ENCODE peak calls at places on chromosomes 13 and 19, in four cellular contexts. One of them, this sample, is unnamed.

GRCh38 chr19:35347171-35347929 is at the start of gene FFAR1:
- DNase-seq in cardiac muscle cell: no peak
- DNase-seq in Panc1: no peak
- DNase-seq in Peyer's patch: peak; percentile 69
- DNase-seq in this sample: peak; percentile 46

GRCh38 chr13:100363351-100363750 is 225.2 kb downstream of the GGACT start:
- DNase-seq in cardiac muscle cell: peak; percentile 61
- DNase-seq in Panc1: no peak
- DNase-seq in Peyer's patch: no peak
- DNase-seq in this sample: no peak

GRCh38 chr13:27578121-27579030 is 42.0 kb downstream of the LNX2 start:
- DNase-seq in cardiac muscle cell: no peak
- DNase-seq in Panc1: no peak
- DNase-seq in Peyer's patch: no peak
- DNase-seq in this sample: no peak

GRCh38 chr19:3450796-3451411 is 29.4 kb downstream of the SMIM24 start:
- DNase-seq in cardiac muscle cell: peak; percentile 100
- DNase-seq in Panc1: peak; percentile 91
- DNase-seq in Peyer's patch: no peak
- DNase-seq in this sample: peak; percentile 60

GRCh38 chr13:83881917-83882625 is at the start of gene SLITRK1:
- DNase-seq in cardiac muscle cell: peak; percentile 69
- DNase-seq in Panc1: no peak
- DNase-seq in Peyer's patch: no peak
- DNase-seq in this sample: no peak

GRCh38 chr19:29268721-29269483 is 56.0 kb upstream of the UQCRFS1 start:
- DNase-seq in cardiac muscle cell: no peak
- DNase-seq in Panc1: no peak
- DNase-seq in Peyer's patch: no peak
- DNase-seq in this sample: no peak

GRCh38 chr19:1577090-1577928 is 9.2 kb upstream of the MEX3D start:
- DNase-seq in cardiac muscle cell: no peak
- DNase-seq in Panc1: no peak
- DNase-seq in Peyer's patch: no peak
- DNase-seq in this sample: no peak

GRCh38 chr19:47111081-47111589 is 2.4 kb downstream of the ZC3H4 start:
- DNase-seq in cardiac muscle cell: no peak
- DNase-seq in Panc1: no peak
- DNase-seq in Peyer's patch: peak; percentile 50
- DNase-seq in this sample: peak; percentile 41

GRCh38 chr19:16899566-16900075 is 10.8 kb downstream of the F2RL3 start:
- DNase-seq in cardiac muscle cell: peak; percentile 45
- DNase-seq in Panc1: peak; percentile 18
- DNase-seq in Peyer's patch: peak; percentile 49
- DNase-seq in this sample: no peak

GRCh38 chr19:35767288-35768081 is 7.9 kb upstream of the ARHGAP33 start:
- DNase-seq in cardiac muscle cell: no peak
- DNase-seq in Panc1: no peak
- DNase-seq in Peyer's patch: no peak
- DNase-seq in this sample: no peak

GRCh38 chr13:73169971-73170370 is 111.2 kb downstream of the KLF5 start:
- DNase-seq in cardiac muscle cell: no peak
- DNase-seq in Panc1: no peak
- DNase-seq in Peyer's patch: no peak
- DNase-seq in this sample: no peak

GRCh38 chr13:80244574-80244973 is 96.4 kb downstream of the SPRY2 start:
- DNase-seq in cardiac muscle cell: no peak
- DNase-seq in Panc1: no peak
- DNase-seq in Peyer's patch: no peak
- DNase-seq in this sample: no peak

DNA sequence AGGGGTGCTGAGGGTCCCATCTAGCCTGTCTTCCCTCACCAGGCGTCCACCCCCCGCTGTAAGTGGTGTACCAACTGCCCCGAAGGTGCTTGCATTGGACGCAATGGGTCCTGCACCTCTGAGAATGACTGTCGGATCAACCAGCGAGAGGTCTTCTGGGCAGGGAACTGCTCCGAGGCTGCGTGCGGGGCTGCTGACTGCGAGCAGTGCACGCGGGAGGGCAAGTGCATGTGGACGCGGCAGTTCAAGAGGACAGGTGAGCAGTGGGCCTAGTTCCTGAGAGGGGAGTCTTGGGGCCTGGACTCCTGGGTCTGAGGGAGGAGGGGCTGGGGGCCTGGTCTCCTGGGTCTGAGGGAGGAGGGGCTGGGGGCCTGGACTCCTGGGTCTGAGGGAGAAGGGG is 27.8 kb downstream of the CNFN start:
- DNase-seq in cardiac muscle cell: no peak
- DNase-seq in Panc1: no peak
- DNase-seq in Peyer's patch: no peak
- DNase-seq in this sample: no peak
- TF ChIP-seq CTCF in cardiac muscle cell: no peak
- TF ChIP-seq CTCF in Panc1: no peak
- TF ChIP-seq CTCF in Peyer's patch: no peak
- TF ChIP-seq CTCF in this sample: no peak

DNA sequence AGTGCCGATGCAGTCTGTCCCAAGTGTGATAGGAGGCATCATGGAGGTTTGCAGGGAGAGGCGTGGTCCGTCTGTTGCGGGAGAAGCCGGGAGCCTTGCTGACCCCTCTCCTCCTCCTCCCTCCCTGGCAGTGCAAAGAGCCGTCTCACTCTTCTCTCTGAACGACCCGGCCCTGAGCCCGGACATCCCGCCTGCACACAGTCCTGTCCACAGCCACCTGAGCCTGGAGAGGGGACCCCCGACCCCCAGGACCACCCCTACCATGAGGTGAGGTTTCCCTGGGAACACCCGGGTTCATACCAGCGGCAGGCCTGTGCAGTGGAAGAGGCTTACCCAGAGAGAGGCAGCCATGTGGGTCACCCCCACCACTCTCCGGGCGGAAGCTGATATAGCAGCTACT is 22.3 kb downstream of the DPF1 start:
- DNase-seq in cardiac muscle cell: no peak
- DNase-seq in Panc1: no peak
- DNase-seq in Peyer's patch: no peak
- DNase-seq in this sample: no peak
- H3K9me3 ChIP-seq in cardiac muscle cell: no peaks in the 10 kb centered on the region
- H3K9me3 ChIP-seq in Panc1: no peaks in the 10 kb centered on the region
- H3K9me3 ChIP-seq in Peyer's patch: no peaks in the 10 kb centered on the region
- H3K9me3 ChIP-seq in this sample: no peaks in the 10 kb centered on the region

GRCh38 chr13:78609464-78610205 is 6.3 kb upstream of the POU4F1 start:
- DNase-seq in cardiac muscle cell: no peak
- DNase-seq in Panc1: no peak
- DNase-seq in Peyer's patch: no peak
- DNase-seq in this sample: no peak
- H3K27me3 ChIP-seq in cardiac muscle cell: peaks cover 80% of the 10 kb centered on the region
- H3K27me3 ChIP-seq in Panc1: no peaks in the 10 kb centered on the region
- H3K27me3 ChIP-seq in Peyer's patch: no peaks in the 10 kb centered on the region
- H3K27me3 ChIP-seq in this sample: no peaks in the 10 kb centered on the region

DNA sequence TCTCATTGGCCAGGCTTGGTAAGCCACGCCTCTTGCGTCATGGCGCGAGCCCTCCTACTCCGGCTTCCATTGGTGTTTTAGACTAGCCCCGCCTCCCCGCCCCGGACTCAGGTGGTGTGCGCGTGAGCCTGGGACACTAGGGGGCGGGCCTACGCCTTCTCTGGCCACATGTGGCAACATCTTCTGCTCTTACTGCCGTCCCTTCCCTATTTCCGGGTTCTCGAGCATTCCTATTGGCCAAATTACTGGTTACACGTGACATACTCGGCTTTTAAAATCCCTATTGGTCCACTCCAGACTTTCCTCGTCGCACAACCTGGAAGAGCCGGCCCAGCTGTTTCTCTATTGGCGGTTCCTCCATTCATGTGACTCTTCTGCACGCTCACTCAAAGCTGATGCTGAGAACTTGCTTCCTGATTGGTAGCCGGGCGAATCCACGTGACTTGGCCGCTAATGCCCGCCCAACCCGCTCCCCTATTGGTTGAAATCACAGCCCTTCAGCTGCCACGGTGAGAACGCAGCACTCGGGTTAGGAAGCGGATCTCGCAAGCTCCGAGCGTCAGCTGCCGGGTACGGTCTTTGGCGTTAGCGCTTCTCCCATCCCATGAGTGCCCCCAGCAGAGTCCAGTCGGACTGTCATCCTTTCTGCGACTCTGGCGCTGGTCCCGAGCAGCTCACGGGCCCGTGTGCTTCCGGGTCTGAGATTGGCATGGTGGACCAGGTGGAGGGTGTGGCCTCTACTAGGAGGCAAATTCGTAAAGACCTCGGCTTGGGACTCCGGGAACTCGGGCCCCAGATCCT is at the start of gene BLOC1S3:
- DNase-seq in cardiac muscle cell: peak; percentile 100
- DNase-seq in Panc1: peak; percentile 99
- DNase-seq in Peyer's patch: peak; percentile 100
- DNase-seq in this sample: peak; percentile 100
- TF ChIP-seq CTCF in cardiac muscle cell: peak; percentile 38
- TF ChIP-seq CTCF in Panc1: no peak
- TF ChIP-seq CTCF in Peyer's patch: no peak
- TF ChIP-seq CTCF in this sample: peak; percentile 3

GRCh38 chr19:52112624-52113023 is 17.1 kb upstream of the ZNF841 start:
- DNase-seq in cardiac muscle cell: no peak
- DNase-seq in Panc1: no peak
- DNase-seq in Peyer's patch: no peak
- DNase-seq in this sample: no peak
- H3K9me3 ChIP-seq in cardiac muscle cell: peaks cover 36% of the 10 kb centered on the region
- H3K9me3 ChIP-seq in Panc1: peaks cover 66% of the 10 kb centered on the region
- H3K9me3 ChIP-seq in Peyer's patch: peaks cover 20% of the 10 kb centered on the region
- H3K9me3 ChIP-seq in this sample: peaks cover 29% of the 10 kb centered on the region

DNA sequence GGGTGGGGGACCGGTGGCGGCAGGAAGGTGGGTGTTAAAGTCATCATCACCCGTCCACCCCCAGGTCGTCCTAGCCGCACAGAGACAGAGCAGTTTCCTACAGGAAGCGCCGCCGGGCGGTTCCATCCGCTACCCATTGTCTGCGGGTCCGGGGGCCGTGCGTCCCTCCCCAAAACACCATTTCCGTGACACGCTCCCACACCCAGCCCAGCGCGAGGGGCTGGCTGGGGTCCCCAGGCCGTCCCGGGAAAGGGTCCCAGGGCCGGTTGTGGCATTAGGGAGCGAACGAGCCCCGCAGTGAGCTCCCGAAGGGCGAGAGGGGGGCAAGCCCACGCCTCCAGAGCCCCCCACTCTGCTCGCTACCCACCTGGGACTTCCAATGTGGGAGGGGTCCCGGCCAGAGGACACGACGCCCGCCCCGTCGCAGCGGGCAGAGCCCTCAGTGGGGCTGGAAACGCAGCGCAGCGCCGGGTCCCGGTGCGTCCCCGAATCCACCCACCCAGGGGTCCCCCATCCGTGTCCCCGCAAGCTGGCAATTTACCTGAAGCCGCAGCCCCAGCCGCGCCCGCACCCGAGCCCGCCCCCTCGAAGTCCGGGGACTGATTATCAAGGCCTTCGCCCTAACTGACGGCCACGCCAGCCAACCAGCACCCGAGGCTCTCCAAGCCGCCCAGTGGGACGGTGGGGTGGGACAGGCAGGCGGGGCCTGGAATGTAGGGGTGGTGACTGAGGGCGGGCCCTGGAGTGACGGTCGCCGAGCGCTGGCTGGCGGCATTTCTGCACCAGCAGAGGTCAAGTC is at the start of gene KANK3:
- DNase-seq in cardiac muscle cell: peak; percentile 97
- DNase-seq in Panc1: no peak
- DNase-seq in Peyer's patch: peak; percentile 85
- DNase-seq in this sample: peak; percentile 98
- H3K27me3 ChIP-seq in cardiac muscle cell: peaks cover 9% of the 10 kb centered on the region
- H3K27me3 ChIP-seq in Panc1: no peaks in the 10 kb centered on the region
- H3K27me3 ChIP-seq in Peyer's patch: no peaks in the 10 kb centered on the region
- H3K27me3 ChIP-seq in this sample: no peaks in the 10 kb centered on the region

DNA sequence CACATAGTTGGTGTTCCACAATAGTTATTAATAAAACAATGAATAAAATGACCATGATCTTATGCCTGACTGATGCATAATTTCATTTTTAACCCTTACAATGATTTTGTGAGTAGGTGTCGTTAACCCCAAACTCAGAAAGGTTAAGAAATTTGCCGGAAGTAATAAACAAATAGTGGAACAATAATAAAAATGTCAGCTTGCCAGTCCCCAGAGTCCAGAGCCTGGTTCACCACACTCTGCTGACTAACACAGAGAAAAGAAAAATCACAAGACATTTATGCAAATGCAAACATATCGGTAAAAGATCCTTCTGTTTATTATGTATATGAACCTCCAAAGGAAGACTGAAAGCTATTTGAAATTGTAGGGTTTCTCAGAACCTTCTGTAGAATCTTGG is 563.7 kb downstream of the EFNB2 start:
- DNase-seq in cardiac muscle cell: no peak
- DNase-seq in Panc1: no peak
- DNase-seq in Peyer's patch: no peak
- DNase-seq in this sample: no peak
- TF ChIP-seq CTCF in cardiac muscle cell: no peak
- TF ChIP-seq CTCF in Panc1: no peak
- TF ChIP-seq CTCF in Peyer's patch: no peak
- TF ChIP-seq CTCF in this sample: no peak

GRCh38 chr19:15836345-15836594 is 20.8 kb upstream of the OR10H1 start:
- DNase-seq in cardiac muscle cell: no peak
- DNase-seq in Panc1: no peak
- DNase-seq in Peyer's patch: no peak
- DNase-seq in this sample: no peak
- H3K9me3 ChIP-seq in cardiac muscle cell: no peaks in the 10 kb centered on the region
- H3K9me3 ChIP-seq in Panc1: no peaks in the 10 kb centered on the region
- H3K9me3 ChIP-seq in Peyer's patch: no peaks in the 10 kb centered on the region
- H3K9me3 ChIP-seq in this sample: no peaks in the 10 kb centered on the region